ENCODE peak calls at places on chromosomes 5 and 9, in five cellular contexts. One of them, this sample, is unnamed.

GRCh38 chr5:2656186-2656585 is 95.3 kb downstream of the IRX2 start:
- DNase-seq in CD4-positive, alpha-beta T cell: no peak
- DNase-seq in ovary: no peak
- DNase-seq in lower lobe of right lung: no peak
- DNase-seq in tibial artery: no peak
- DNase-seq in this sample: no peak

GRCh38 chr9:9536481-9536880 is 1076.3 kb downstream of the PTPRD start:
- DNase-seq in CD4-positive, alpha-beta T cell: no peak
- DNase-seq in ovary: no peak
- DNase-seq in lower lobe of right lung: no peak
- DNase-seq in tibial artery: no peak
- DNase-seq in this sample: no peak

GRCh38 chr9:129777769-129778130 is 24.9 kb upstream of the PTGES start:
- DNase-seq in CD4-positive, alpha-beta T cell: no peak
- DNase-seq in ovary: no peak
- DNase-seq in lower lobe of right lung: no peak
- DNase-seq in tibial artery: no peak
- DNase-seq in this sample: no peak

GRCh38 chr9:127155314-127155713 is 32.9 kb upstream of the ANGPTL2 start:
- DNase-seq in CD4-positive, alpha-beta T cell: no peak
- DNase-seq in ovary: peak; percentile 7
- DNase-seq in lower lobe of right lung: no peak
- DNase-seq in tibial artery: no peak
- DNase-seq in this sample: no peak

GRCh38 chr5:10233505-10233904 is 16.2 kb downstream of the ATPSCKMT start:
- DNase-seq in CD4-positive, alpha-beta T cell: no peak
- DNase-seq in ovary: no peak
- DNase-seq in lower lobe of right lung: no peak
- DNase-seq in tibial artery: no peak
- DNase-seq in this sample: no peak

GRCh38 chr5:38162625-38163024 is 95.7 kb upstream of the EGFLAM start:
- DNase-seq in CD4-positive, alpha-beta T cell: no peak
- DNase-seq in ovary: no peak
- DNase-seq in lower lobe of right lung: no peak
- DNase-seq in tibial artery: no peak
- DNase-seq in this sample: no peak

GRCh38 chr9:94921072-94921471 is 194.6 kb downstream of the AOPEP start:
- DNase-seq in CD4-positive, alpha-beta T cell: no peak
- DNase-seq in ovary: no peak
- DNase-seq in lower lobe of right lung: no peak
- DNase-seq in tibial artery: peak; percentile 45
- DNase-seq in this sample: no peak

GRCh38 chr9:136117291-136118060 is 1.2 kb downstream of the TMEM250 start:
- DNase-seq in CD4-positive, alpha-beta T cell: no peak
- DNase-seq in ovary: no peak
- DNase-seq in lower lobe of right lung: no peak
- DNase-seq in tibial artery: no peak
- DNase-seq in this sample: peak; percentile 72

GRCh38 chr5:142618125-142618524 is 67.8 kb downstream of the FGF1 start:
- DNase-seq in CD4-positive, alpha-beta T cell: no peak
- DNase-seq in ovary: no peak
- DNase-seq in lower lobe of right lung: no peak
- DNase-seq in tibial artery: no peak
- DNase-seq in this sample: no peak

GRCh38 chr5:87053134-87053533 is 214.5 kb upstream of the RASA1 start:
- DNase-seq in CD4-positive, alpha-beta T cell: no peak
- DNase-seq in ovary: no peak
- DNase-seq in lower lobe of right lung: no peak
- DNase-seq in tibial artery: no peak
- DNase-seq in this sample: no peak

GRCh38 chr9:25704800-25705199 is 26.6 kb upstream of the TUSC1 start:
- DNase-seq in CD4-positive, alpha-beta T cell: no peak
- DNase-seq in ovary: no peak
- DNase-seq in lower lobe of right lung: no peak
- DNase-seq in tibial artery: no peak
- DNase-seq in this sample: no peak

GRCh38 chr9:70603020-70603411 is 188.6 kb upstream of the KLF9 start:
- DNase-seq in CD4-positive, alpha-beta T cell: no peak
- DNase-seq in ovary: no peak
- DNase-seq in lower lobe of right lung: no peak
- DNase-seq in tibial artery: no peak
- DNase-seq in this sample: no peak

GRCh38 chr9:33924978-33925797 is 108.2 kb downstream of the UBE2R2 start:
- DNase-seq in CD4-positive, alpha-beta T cell: no peak
- DNase-seq in ovary: peak; percentile 53
- DNase-seq in lower lobe of right lung: no peak
- DNase-seq in tibial artery: peak; percentile 42
- DNase-seq in this sample: peak; percentile 38

GRCh38 chr9:134814598-134815215 is 65.9 kb upstream of the FCN2 start:
- DNase-seq in CD4-positive, alpha-beta T cell: no peak
- DNase-seq in ovary: no peak
- DNase-seq in lower lobe of right lung: no peak
- DNase-seq in tibial artery: peak; percentile 32
- DNase-seq in this sample: no peak

GRCh38 chr9:96383165-96383939 is at the start of gene SLC35D2:
- DNase-seq in CD4-positive, alpha-beta T cell: no peak
- DNase-seq in ovary: peak; percentile 59
- DNase-seq in lower lobe of right lung: peak; percentile 73
- DNase-seq in tibial artery: peak; percentile 48
- DNase-seq in this sample: peak; percentile 71

GRCh38 chr5:154583545-154584168 is 105.6 kb upstream of the HAND1 start:
- DNase-seq in CD4-positive, alpha-beta T cell: no peak
- DNase-seq in ovary: no peak
- DNase-seq in lower lobe of right lung: no peak
- DNase-seq in tibial artery: no peak
- DNase-seq in this sample: no peak

GRCh38 chr5:40813698-40814281 is 15.6 kb upstream of the PRKAA1 start:
- DNase-seq in CD4-positive, alpha-beta T cell: no peak
- DNase-seq in ovary: no peak
- DNase-seq in lower lobe of right lung: no peak
- DNase-seq in tibial artery: no peak
- DNase-seq in this sample: no peak

GRCh38 chr5:96875805-96876291 is 452 bp upstream of the ERAP2 start:
- DNase-seq in CD4-positive, alpha-beta T cell: no peak
- DNase-seq in ovary: no peak
- DNase-seq in lower lobe of right lung: no peak
- DNase-seq in tibial artery: no peak
- DNase-seq in this sample: no peak

GRCh38 chr5:163619951-163620350 is 114.5 kb downstream of the MAT2B start:
- DNase-seq in CD4-positive, alpha-beta T cell: no peak
- DNase-seq in ovary: no peak
- DNase-seq in lower lobe of right lung: no peak
- DNase-seq in tibial artery: no peak
- DNase-seq in this sample: no peak

GRCh38 chr5:67941750-67942450 is 273.7 kb upstream of the PIK3R1 start:
- DNase-seq in CD4-positive, alpha-beta T cell: no peak
- DNase-seq in ovary: no peak
- DNase-seq in lower lobe of right lung: no peak
- DNase-seq in tibial artery: no peak
- DNase-seq in this sample: no peak

GRCh38 chr9:98995059-98995665 is 51.5 kb downstream of the COL15A1 start:
- DNase-seq in CD4-positive, alpha-beta T cell: no peak
- DNase-seq in ovary: no peak
- DNase-seq in lower lobe of right lung: no peak
- DNase-seq in tibial artery: peak; percentile 72
- DNase-seq in this sample: peak; percentile 77

GRCh38 chr9:77848428-77848827 is 183.2 kb downstream of the GNAQ start:
- DNase-seq in CD4-positive, alpha-beta T cell: no peak
- DNase-seq in ovary: no peak
- DNase-seq in lower lobe of right lung: no peak
- DNase-seq in tibial artery: no peak
- DNase-seq in this sample: no peak

GRCh38 chr5:72013741-72014703 is 93.3 kb upstream of the MAP1B start:
- DNase-seq in CD4-positive, alpha-beta T cell: no peak
- DNase-seq in ovary: no peak
- DNase-seq in lower lobe of right lung: no peak
- DNase-seq in tibial artery: no peak
- DNase-seq in this sample: no peak

GRCh38 chr5:154755361-154756202 is at the start of gene LARP1:
- DNase-seq in CD4-positive, alpha-beta T cell: peak; percentile 19
- DNase-seq in ovary: no peak
- DNase-seq in lower lobe of right lung: peak; percentile 63
- DNase-seq in tibial artery: no peak
- DNase-seq in this sample: peak; percentile 46

GRCh38 chr9:113574381-113575262 is 111.1 kb downstream of the RGS3 start:
- DNase-seq in CD4-positive, alpha-beta T cell: no peak
- DNase-seq in ovary: no peak
- DNase-seq in lower lobe of right lung: peak; percentile 25
- DNase-seq in tibial artery: peak; percentile 11
- DNase-seq in this sample: peak; percentile 11

GRCh38 chr5:96733771-96734498 is 71.8 kb downstream of the CAST start:
- DNase-seq in CD4-positive, alpha-beta T cell: no peak
- DNase-seq in ovary: no peak
- DNase-seq in lower lobe of right lung: no peak
- DNase-seq in tibial artery: no peak
- DNase-seq in this sample: no peak

GRCh38 chr9:28234133-28234898 is 661.0 kb upstream of the C9orf72 start:
- DNase-seq in CD4-positive, alpha-beta T cell: no peak
- DNase-seq in ovary: no peak
- DNase-seq in lower lobe of right lung: no peak
- DNase-seq in tibial artery: no peak
- DNase-seq in this sample: no peak

GRCh38 chr9:125746017-125746773 is 978 bp upstream of the PBX3 start:
- DNase-seq in CD4-positive, alpha-beta T cell: peak; percentile 87
- DNase-seq in ovary: peak; percentile 92
- DNase-seq in lower lobe of right lung: peak; percentile 96
- DNase-seq in tibial artery: peak; percentile 92
- DNase-seq in this sample: peak; percentile 96

GRCh38 chr9:125747765-125748510 is 765 bp downstream of the PBX3 start:
- DNase-seq in CD4-positive, alpha-beta T cell: peak; percentile 5
- DNase-seq in ovary: peak; percentile 24
- DNase-seq in lower lobe of right lung: peak; percentile 73
- DNase-seq in tibial artery: peak; percentile 32
- DNase-seq in this sample: peak; percentile 40

GRCh38 chr9:125747053-125747764 is at the start of gene PBX3:
- DNase-seq in CD4-positive, alpha-beta T cell: peak; percentile 34
- DNase-seq in ovary: peak; percentile 63
- DNase-seq in lower lobe of right lung: peak; percentile 72
- DNase-seq in tibial artery: peak; percentile 42
- DNase-seq in this sample: peak; percentile 62

GRCh38 chr9:125745682-125746016 is 1.5 kb upstream of the PBX3 start:
- DNase-seq in CD4-positive, alpha-beta T cell: no peak
- DNase-seq in ovary: no peak
- DNase-seq in lower lobe of right lung: no peak
- DNase-seq in tibial artery: no peak
- DNase-seq in this sample: no peak

GRCh38 chr9:125746774-125747052 is 460 bp upstream of the PBX3 start:
- DNase-seq in CD4-positive, alpha-beta T cell: no peak
- DNase-seq in ovary: no peak
- DNase-seq in lower lobe of right lung: no peak
- DNase-seq in tibial artery: no peak
- DNase-seq in this sample: no peak
- H3K27ac ChIP-seq in CD4-positive, alpha-beta T cell: no peak overlapping the region
- H3K27ac ChIP-seq in ovary: peak overlapping the region; percentile 90
- H3K27ac ChIP-seq in lower lobe of right lung: peak overlapping the region; percentile 79
- H3K27ac ChIP-seq in tibial artery: peak overlapping the region; percentile 83
- H3K27ac ChIP-seq in this sample: peak overlapping the region; percentile 90

GRCh38 chr9:36980148-36980974 is 53.7 kb downstream of the PAX5 start:
- DNase-seq in CD4-positive, alpha-beta T cell: no peak
- DNase-seq in ovary: no peak
- DNase-seq in lower lobe of right lung: no peak
- DNase-seq in tibial artery: no peak
- DNase-seq in this sample: no peak

GRCh38 chr9:36974731-36975130 is 59.3 kb downstream of the PAX5 start:
- DNase-seq in CD4-positive, alpha-beta T cell: no peak
- DNase-seq in ovary: no peak
- DNase-seq in lower lobe of right lung: no peak
- DNase-seq in tibial artery: no peak
- DNase-seq in this sample: no peak

GRCh38 chr9:36971935-36972488 is 62.1 kb downstream of the PAX5 start:
- DNase-seq in CD4-positive, alpha-beta T cell: no peak
- DNase-seq in ovary: no peak
- DNase-seq in lower lobe of right lung: no peak
- DNase-seq in tibial artery: no peak
- DNase-seq in this sample: no peak

DNA sequence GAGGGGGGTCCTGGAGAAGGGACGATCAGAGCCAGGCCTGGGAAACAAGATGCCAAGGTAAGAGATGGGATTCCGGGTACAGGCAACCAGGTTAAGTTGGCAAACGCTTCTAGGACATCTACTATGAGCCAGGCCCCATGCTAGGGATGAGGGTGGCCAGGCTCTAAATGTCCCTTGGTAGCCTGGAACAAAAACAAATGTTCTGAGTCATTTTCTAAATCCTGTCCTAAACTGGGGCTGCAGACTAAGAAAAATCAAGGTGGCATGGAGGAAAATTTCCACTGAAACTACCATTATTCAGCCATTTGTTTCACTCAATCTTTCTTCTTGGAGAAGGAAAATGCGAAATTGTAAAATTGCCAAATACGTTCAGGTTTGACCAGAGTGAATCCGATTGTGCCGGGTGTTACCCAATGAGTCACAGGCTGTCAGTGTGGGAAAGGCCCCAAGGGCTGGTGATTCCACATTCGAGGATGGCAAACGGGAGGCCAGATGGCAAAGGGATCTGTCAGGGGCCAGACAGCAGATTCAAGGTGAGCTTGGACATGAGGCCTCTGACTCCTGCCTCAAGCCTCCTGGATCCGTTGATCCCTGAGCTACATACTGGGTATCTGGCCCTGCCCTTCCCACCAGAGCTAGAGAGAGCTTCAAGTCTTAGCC is 57.6 kb downstream of the PAX5 start:
- DNase-seq in CD4-positive, alpha-beta T cell: no peak
- DNase-seq in ovary: no peak
- DNase-seq in lower lobe of right lung: no peak
- DNase-seq in tibial artery: no peak
- DNase-seq in this sample: no peak
- H3K9me3 ChIP-seq in CD4-positive, alpha-beta T cell: no peaks in the 10 kb centered on the region
- H3K9me3 ChIP-seq in ovary: no peaks in the 10 kb centered on the region
- H3K9me3 ChIP-seq in lower lobe of right lung: no peaks in the 10 kb centered on the region
- H3K9me3 ChIP-seq in tibial artery: no peaks in the 10 kb centered on the region
- H3K9me3 ChIP-seq in this sample: no peaks in the 10 kb centered on the region

GRCh38 chr9:89347651-89348050 is 29.4 kb downstream of the SECISBP2 start:
- DNase-seq in CD4-positive, alpha-beta T cell: no peak
- DNase-seq in ovary: no peak
- DNase-seq in lower lobe of right lung: no peak
- DNase-seq in tibial artery: no peak
- DNase-seq in this sample: no peak
- TF ChIP-seq CTCF in CD4-positive, alpha-beta T cell: no peak
- TF ChIP-seq CTCF in ovary: no peak
- TF ChIP-seq CTCF in lower lobe of right lung: no peak
- TF ChIP-seq CTCF in tibial artery: no peak
- TF ChIP-seq CTCF in this sample: no peak

DNA sequence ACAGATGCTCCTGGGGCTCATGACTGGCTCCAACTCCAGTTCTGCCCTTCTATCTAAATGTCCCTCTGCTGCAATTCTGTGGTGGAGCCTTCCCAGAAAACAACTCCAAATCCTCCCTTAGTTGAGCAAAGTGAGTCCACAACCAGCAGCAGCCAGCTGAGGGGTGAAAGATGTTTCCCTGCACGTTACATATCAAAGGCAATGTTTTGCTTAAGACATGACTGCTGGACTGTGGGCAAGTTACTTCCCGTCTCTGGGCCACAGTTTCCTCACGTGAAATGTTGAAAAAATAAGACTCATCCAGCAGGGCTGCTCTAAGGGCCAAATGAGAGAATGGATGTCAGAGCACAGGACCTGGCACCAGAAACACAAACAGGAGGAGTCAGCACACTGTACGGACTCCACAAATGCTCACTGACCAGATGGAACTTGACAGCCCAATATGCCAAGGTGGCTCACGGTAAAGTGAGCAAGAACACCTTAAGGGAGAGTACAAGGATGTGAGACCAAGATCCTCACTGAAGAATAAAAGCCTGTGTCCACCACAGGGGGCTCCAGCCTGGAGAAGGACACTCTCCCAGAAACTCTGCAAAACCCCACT is 138.4 kb upstream of the ABCA1 start:
- DNase-seq in CD4-positive, alpha-beta T cell: no peak
- DNase-seq in ovary: no peak
- DNase-seq in lower lobe of right lung: no peak
- DNase-seq in tibial artery: peak; percentile 68
- DNase-seq in this sample: no peak
- H3K27ac ChIP-seq in CD4-positive, alpha-beta T cell: no peak overlapping the region
- H3K27ac ChIP-seq in ovary: no peak overlapping the region
- H3K27ac ChIP-seq in lower lobe of right lung: no peak overlapping the region
- H3K27ac ChIP-seq in tibial artery: no peak overlapping the region
- H3K27ac ChIP-seq in this sample: no peak overlapping the region

This sample was measured in left ventricle myocardium inferior.